ENCODE peak calls at places on chromosomes 1 and 21, in eight cellular contexts. S is suprapubic skin, J is HepG2, L is transverse colon, M is spleen, W is GM12891, E is K562, B is GM23338. H is an unnamed sample.

GRCh38 chr1:117534995-117535467 is 70.8 kb upstream of the TENT5C start:
- DNase-seq in S (no peak), J (peak), L (peak), M (peak), W (peak), E (peak), B (peak), H (no peak)

GRCh38 chr1:176829261-176829976 is 335.1 kb downstream of the ASTN1 start:
- DNase-seq in S (no peak), J (no peak), L (no peak), M (no peak), W (no peak), E (no peak), B (no peak), H (no peak)

GRCh38 chr1:183622884-183623785 is 12.4 kb downstream of the ARPC5 start:
- DNase-seq in S (no peak), J (peak), L (peak), M (no peak), W (no peak), E (peak), B (peak), H (no peak)

GRCh38 chr1:228058981-228059535 is 23.4 kb upstream of the ARF1 start:
- DNase-seq in S (peak), J (no peak), L (no peak), M (peak), W (no peak), E (no peak), B (peak), H (no peak)

GRCh38 chr1:32471695-32472362 is 7.0 kb downstream of the ZBTB8B start:
- DNase-seq in S (no peak), J (no peak), L (no peak), M (no peak), W (no peak), E (no peak), B (no peak), H (no peak)

GRCh38 chr1:233480198-233480597 is 133.7 kb upstream of the KCNK1 start:
- DNase-seq in S (no peak), J (no peak), L (no peak), M (no peak), W (no peak), E (no peak), B (no peak), H (no peak)

GRCh38 chr1:231272880-231273279 is 31.9 kb downstream of the GNPAT start:
- DNase-seq in S (no peak), J (no peak), L (no peak), M (no peak), W (no peak), E (no peak), B (no peak), H (no peak)

GRCh38 chr21:45489480-45489982 is 52.7 kb downstream of the SLC19A1 start:
- DNase-seq in S (no peak), J (no peak), L (no peak), M (no peak), W (no peak), E (no peak), B (no peak), H (no peak)

GRCh38 chr1:237115035-237115434 is 73.1 kb downstream of the RYR2 start:
- DNase-seq in S (no peak), J (no peak), L (no peak), M (no peak), W (no peak), E (peak), B (peak), H (no peak)

GRCh38 chr1:110161165-110161564 is 10.9 kb downstream of the SLC6A17 start:
- DNase-seq in S (no peak), J (no peak), L (no peak), M (no peak), W (no peak), E (no peak), B (no peak), H (no peak)
- TF ChIP-seq POLR2AphosphoS5 in S (no peak), J (no peak), L (no peak), M (no peak), W (no peak), E (no peak), B (no peak), H (no peak)

DNA sequence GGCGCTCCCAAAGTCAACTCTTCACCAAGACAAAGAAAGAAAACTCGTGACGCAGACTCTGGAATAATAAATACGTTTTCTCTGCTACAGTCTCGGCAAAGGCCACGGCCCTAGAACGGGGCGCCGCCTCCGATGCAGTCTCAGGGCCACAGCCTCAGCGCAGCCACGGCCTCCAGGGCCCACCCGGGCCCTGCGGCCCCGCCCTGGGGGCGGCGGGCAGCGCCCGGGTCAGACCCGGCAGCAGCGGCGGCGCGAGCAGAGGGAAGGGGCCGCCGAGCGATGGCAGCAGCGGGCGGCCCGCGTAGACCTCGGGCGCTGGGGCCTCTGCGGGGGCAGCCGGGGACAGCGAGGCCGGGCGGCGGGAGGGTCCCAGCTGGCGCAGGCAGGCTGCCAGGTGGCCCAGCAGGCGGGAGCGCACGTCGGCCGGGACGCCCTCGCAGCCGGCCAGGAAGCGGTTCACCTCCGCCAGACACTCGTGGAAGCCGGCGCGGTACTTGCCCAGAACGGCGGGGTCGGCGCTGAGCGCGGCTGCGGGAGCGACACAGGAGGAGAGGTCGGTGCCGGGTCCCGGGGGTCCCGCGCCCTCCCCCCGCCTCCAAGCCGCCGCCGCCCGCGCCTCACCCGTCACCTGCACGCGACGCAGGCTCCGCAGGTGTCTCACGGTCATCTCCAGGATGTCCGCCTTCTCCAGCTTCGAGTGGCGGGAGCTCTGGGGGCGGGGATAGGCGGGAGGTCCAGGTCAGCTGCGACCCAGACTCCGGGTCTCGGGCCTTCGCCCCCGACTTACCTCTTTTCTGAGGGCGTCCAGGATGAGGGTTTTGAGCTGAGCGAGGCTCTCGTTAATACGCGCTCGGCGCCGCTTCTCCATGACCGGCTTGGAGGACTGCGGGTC is 746 bp downstream of the HES4 start:
- DNase-seq in S (peak), J (no peak), L (no peak), M (peak), W (no peak), E (peak), B (peak), H (peak)
- TF ChIP-seq POLR2AphosphoS5 in S (no peak), J (no peak), L (no peak), M (no peak), W (no peak), E (no peak), B (no peak), H (no peak)

GRCh38 chr21:39387461-39388037 is 38.7 kb upstream of the HMGN1 start:
- DNase-seq in S (peak), J (peak), L (peak), M (peak), W (peak), E (peak), B (peak), H (peak)
- TF ChIP-seq POLR2AphosphoS5 in S (no peak), J (peak), L (peak), M (peak), W (no peak), E (peak), B (peak), H (peak)

GRCh38 chr1:38044224-38045215 is 2.1 kb downstream of the POU3F1 start:
- DNase-seq in S (no peak), J (no peak), L (no peak), M (no peak), W (no peak), E (no peak), B (peak), H (no peak)
- TF ChIP-seq POLR2AphosphoS5 in S (no peak), J (no peak), L (no peak), M (peak), W (no peak), E (no peak), B (no peak), H (no peak)

DNA sequence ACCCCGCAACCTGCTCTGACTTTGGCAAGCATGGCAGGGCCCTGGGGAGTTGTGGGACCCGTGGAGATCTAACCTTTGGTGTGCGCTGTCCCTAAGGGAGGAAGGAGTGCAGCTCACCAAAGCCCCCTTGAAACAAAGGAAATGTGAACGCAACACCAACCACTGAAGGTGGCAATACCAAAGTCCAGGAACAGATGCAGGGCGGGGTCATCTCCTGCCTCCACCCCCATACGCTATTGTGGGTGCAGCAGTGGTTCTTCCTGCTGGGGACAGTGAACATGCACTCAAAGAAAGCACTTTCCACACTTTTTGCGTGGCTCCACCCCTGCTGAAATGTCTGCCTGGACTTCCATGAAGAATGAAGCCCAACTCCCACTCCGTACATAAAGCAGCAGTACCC is 93.0 kb downstream of the UBE2U start:
- DNase-seq in S (no peak), J (no peak), L (no peak), M (no peak), W (no peak), E (no peak), B (no peak), H (no peak)
- TF ChIP-seq POLR2AphosphoS5 in S (no peak), J (no peak), L (no peak), M (no peak), W (no peak), E (no peak), B (no peak), H (no peak)

GRCh38 chr1:24190970-24191570 is 4.0 kb upstream of the IFNLR1 start:
- DNase-seq in S (peak), J (no peak), L (no peak), M (no peak), W (no peak), E (no peak), B (no peak), H (no peak)

GRCh38 chr1:24195146-24195545 is 8.1 kb upstream of the IFNLR1 start:
- DNase-seq in S (no peak), J (no peak), L (no peak), M (no peak), W (no peak), E (no peak), B (no peak), H (no peak)

GRCh38 chr1:24193046-24193445 is 6.0 kb upstream of the IFNLR1 start:
- DNase-seq in S (peak), J (no peak), L (no peak), M (no peak), W (no peak), E (no peak), B (peak), H (no peak)

GRCh38 chr1:24189528-24189927 is 2.4 kb upstream of the IFNLR1 start:
- DNase-seq in S (peak), J (no peak), L (peak), M (peak), W (no peak), E (no peak), B (no peak), H (no peak)

GRCh38 chr1:24191860-24192259 is 4.8 kb upstream of the IFNLR1 start:
- DNase-seq in S (peak), J (no peak), L (no peak), M (no peak), W (peak), E (peak), B (no peak), H (no peak)
- TF ChIP-seq POLR2AphosphoS5 in S (no peak), J (no peak), L (no peak), M (no peak), W (no peak), E (no peak), B (no peak), H (no peak)

DNA sequence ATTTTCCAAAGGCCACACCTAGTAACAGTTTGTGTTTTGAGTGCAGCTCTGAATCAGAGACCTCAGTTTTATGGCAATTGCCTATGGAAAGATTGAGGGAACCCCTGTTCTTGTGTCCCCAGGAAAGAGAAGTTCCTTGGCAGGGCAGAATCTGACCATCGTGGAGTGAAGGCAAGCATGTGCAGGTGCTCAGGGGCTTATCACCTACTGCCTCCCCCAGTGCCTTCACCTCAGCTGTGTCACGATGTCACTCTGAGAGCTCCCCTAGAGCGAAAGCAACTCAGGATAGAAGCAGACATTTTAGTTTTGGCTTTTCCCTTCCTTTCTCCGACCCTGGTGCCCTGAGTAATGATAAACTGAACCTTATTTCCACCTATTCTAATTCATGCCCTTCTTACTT is 1.8 kb upstream of the SPRR1A start:
- DNase-seq in S (no peak), J (no peak), L (no peak), M (no peak), W (no peak), E (no peak), B (no peak), H (no peak)
- TF ChIP-seq POLR2AphosphoS5 in S (no peak), J (no peak), L (no peak), M (no peak), W (no peak), E (no peak), B (no peak), H (no peak)

GRCh38 chr1:156706647-156707008 is 1.2 kb upstream of the CRABP2 start:
- DNase-seq in S (peak), J (no peak), L (peak), M (peak), W (no peak), E (peak), B (peak), H (peak)

GRCh38 chr1:156707027-156707426 is 1.6 kb upstream of the CRABP2 start:
- DNase-seq in S (no peak), J (no peak), L (no peak), M (no peak), W (no peak), E (no peak), B (no peak), H (no peak)

GRCh38 chr1:156705321-156705917 is at the start of gene CRABP2:
- DNase-seq in S (peak), J (no peak), L (peak), M (peak), W (peak), E (peak), B (peak), H (peak)

GRCh38 chr1:156704930-156705320 is 458 bp downstream of the CRABP2 start:
- DNase-seq in S (peak), J (no peak), L (peak), M (peak), W (no peak), E (no peak), B (peak), H (peak)

DNA sequence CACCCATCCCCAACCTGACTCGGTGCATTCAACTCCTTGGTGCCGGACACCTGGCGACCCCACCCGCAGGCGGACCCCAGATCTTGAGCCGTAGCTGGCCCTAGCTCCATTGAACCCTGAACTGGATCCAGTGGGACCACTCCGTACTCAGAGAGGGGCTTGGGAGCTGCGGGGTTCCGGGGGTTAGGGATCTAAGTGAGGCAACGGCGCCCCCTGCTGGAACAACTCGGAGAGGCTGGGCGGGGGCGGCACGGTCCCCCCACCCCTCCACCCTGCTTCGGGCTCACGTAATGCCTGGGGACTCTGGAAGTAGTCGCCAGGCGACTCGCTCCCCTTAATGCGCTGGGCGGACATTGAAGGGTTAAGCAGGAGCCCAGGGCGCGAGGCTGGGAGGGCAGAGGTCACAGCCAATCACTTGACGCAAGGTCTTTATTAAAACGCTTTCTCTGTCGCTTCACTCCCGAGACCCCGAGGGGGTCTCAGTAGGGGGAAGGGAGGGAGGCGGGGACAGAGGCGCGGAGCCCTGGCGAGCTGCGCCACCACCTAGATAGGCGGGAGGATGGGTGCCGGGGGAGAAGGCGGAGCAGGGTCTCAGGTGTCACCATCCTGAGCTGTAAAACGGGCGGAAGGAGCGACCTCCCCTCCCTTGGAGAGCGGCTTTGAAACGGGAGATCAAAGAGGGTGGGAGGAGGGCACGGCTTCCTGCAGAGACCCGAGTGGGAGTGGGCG is 699 bp upstream of the CRABP2 start:
- DNase-seq in S (peak), J (peak), L (peak), M (peak), W (peak), E (peak), B (peak), H (peak)
- TF ChIP-seq POLR2AphosphoS5 in S (no peak), J (no peak), L (no peak), M (peak), W (no peak), E (no peak), B (peak), H (no peak)

GRCh38 chr1:150152182-150152536 is 2.4 kb downstream of the PLEKHO1 start:
- DNase-seq in S (no peak), J (no peak), L (no peak), M (no peak), W (no peak), E (no peak), B (no peak), H (peak)

GRCh38 chr1:150154143-150154542 is 4.4 kb downstream of the PLEKHO1 start:
- DNase-seq in S (no peak), J (no peak), L (no peak), M (no peak), W (no peak), E (no peak), B (no peak), H (peak)

GRCh38 chr1:150156868-150157603 is 7.3 kb downstream of the PLEKHO1 start:
- DNase-seq in S (no peak), J (no peak), L (no peak), M (no peak), W (no peak), E (no peak), B (no peak), H (no peak)

GRCh38 chr1:150152772-150153461 is 3.2 kb downstream of the PLEKHO1 start:
- DNase-seq in S (no peak), J (peak), L (no peak), M (no peak), W (no peak), E (no peak), B (no peak), H (peak)

DNA sequence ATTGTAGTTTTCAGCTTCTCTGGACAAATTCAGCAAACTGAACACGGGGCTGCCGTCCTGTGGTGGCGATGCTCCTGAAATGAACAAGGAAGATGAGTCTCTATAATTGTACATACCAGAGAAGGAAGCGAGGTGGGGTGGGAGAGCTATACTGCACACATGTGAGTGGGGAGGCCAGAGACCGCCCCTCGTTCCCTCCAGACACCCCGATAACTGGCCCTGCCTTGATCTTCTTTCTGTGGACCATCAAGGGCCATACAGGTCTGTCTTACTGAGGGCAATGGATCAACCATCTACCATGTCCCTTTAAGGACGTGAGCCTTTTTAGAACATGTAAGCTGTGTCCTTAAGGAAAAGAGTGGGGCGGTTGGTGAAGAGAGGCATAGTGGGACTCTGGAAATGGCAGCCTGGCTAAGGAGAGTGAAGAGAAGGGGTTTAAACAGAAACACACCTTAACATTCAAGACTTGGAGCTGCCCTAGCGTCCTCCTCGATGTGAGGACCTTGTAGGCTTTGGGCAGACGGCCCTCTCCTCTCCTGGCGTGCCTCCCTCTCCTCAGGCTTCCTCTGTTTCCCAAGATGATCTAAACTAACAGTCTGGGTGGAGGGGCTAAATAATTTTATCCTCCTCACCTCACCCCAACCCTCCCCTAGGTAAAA is 5.8 kb downstream of the PLEKHO1 start:
- DNase-seq in S (no peak), J (no peak), L (no peak), M (no peak), W (no peak), E (no peak), B (no peak), H (no peak)
- TF ChIP-seq POLR2AphosphoS5 in S (no peak), J (no peak), L (no peak), M (no peak), W (peak), E (no peak), B (no peak), H (peak)

GRCh38 chr1:174247472-174247871 is 88.2 kb downstream of the RABGAP1L start:
- DNase-seq in S (no peak), J (no peak), L (no peak), M (no peak), W (no peak), E (no peak), B (peak), H (no peak)
- TF ChIP-seq POLR2AphosphoS5 in S (no peak), J (no peak), L (no peak), M (no peak), W (peak), E (peak), B (no peak), H (no peak)

H was measured in sigmoid colon.